ENCODE peak calls at places on chromosomes 7 and 10, in four cellular contexts. R is endothelial cell of umbilical vein, U is PC-3, I is mesenchymal stem cell. B is an unnamed sample.

GRCh38 chr7:30923009-30923773 is 11.5 kb downstream of the AQP1 start:
- DNase-seq in R (no peak), I (no peak), U (no peak), B (no peak)

GRCh38 chr10:35685402-35685801 is 43.3 kb upstream of the FZD8 start:
- DNase-seq in R (no peak), I (no peak), U (peak), B (peak)

GRCh38 chr10:71927669-71928592 is 36.3 kb upstream of the CHST3 start:
- DNase-seq in R (no peak), U (no peak), I (peak), B (no peak)

GRCh38 chr7:2870471-2870941 is 26.4 kb upstream of the GNA12 start:
- DNase-seq in R (peak), U (peak), I (peak), B (peak)

GRCh38 chr10:43778571-43778970 is 129.9 kb upstream of the ZNF32 start:
- DNase-seq in U (no peak), R (no peak), I (no peak), B (no peak)

GRCh38 chr7:11193131-11193867 is 219.6 kb downstream of the PHF14 start:
- DNase-seq in R (no peak), U (peak), I (peak), B (peak)

GRCh38 chr7:47508389-47509380 is 73.2 kb downstream of the TNS3 start:
- DNase-seq in R (no peak), I (no peak), U (peak), B (no peak)

GRCh38 chr10:79320785-79321493 is 26.3 kb upstream of the PPIF start:
- DNase-seq in U (peak), I (peak), R (no peak), B (no peak)

GRCh38 chr10:103478671-103479070 is 369 bp downstream of the CALHM3 start:
- DNase-seq in I (no peak), U (no peak), R (no peak), B (no peak)

GRCh38 chr10:17051851-17052250 is 77.8 kb downstream of the CUBN start:
- DNase-seq in I (no peak), R (no peak), U (no peak), B (no peak)

GRCh38 chr7:22647451-22648257 is 79.3 kb upstream of the IL6 start:
- DNase-seq in I (peak), U (peak), R (peak), B (no peak)

GRCh38 chr7:31305260-31305659 is 35.3 kb downstream of the NEUROD6 start:
- DNase-seq in U (no peak), I (no peak), R (no peak), B (no peak)

GRCh38 chr10:131127122-131127589 is 184.4 kb downstream of the TCERG1L start:
- DNase-seq in I (no peak), U (no peak), R (no peak), B (no peak)

GRCh38 chr7:79272066-79272669 is 181.3 kb downstream of the MAGI2 start:
- DNase-seq in R (peak), I (peak), U (peak), B (peak)

GRCh38 chr7:124929467-124930172 is at the start of gene POT1:
- DNase-seq in U (peak), R (peak), I (peak), B (peak)
- H2AFZ ChIP-seq in U (peak), R (peak), I (peak), B (peak)

GRCh38 chr7:149147072-149147729 is at the start of gene ZNF398:
- DNase-seq in I (peak), U (peak), R (peak), B (peak)
- H2AFZ ChIP-seq in I (peak), U (peak), R (peak), B (peak)

GRCh38 chr7:37916017-37916672 is 472 bp downstream of the SFRP4 start:
- DNase-seq in R (peak), U (no peak), I (no peak), B (peak)
- H2AFZ ChIP-seq in R (peak), U (peak), I (peak), B (peak)

DNA sequence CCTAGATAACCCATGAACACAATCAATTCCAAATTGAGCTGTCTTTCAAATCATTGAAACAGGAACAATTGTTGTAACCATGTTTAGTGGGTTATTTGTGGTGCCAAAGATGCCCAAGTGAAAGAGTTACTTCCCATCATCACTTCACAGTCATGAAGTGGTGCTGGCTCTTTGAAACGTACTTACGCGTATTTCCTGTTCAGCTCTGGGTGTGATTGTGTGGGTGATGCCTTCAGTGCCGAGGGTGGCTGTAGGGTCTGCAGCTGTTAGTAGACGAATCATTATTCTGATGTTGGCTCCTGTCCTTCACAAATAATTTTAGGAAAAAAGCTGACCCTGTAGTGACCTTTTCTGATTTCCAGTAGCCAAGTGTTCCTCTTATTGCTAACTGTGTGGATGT is 323.1 kb upstream of the KIAA1217 start:
- DNase-seq in U (no peak), R (no peak), I (no peak), B (no peak)
- H2AFZ ChIP-seq in U (no peak), R (no peak), I (no peak), B (no peak)

B was measured in hepatocyte.